ENCODE peak calls at places on chromosome 12, in six cellular contexts. K is Karpas-422, V is GM23248, Q is left ventricle myocardium inferior, C is astrocyte, F is HL-60. M is an unnamed sample.
A peak's percentile ranks its signal among the peaks of the same experiment; 100 is the strongest.

GRCh38 chr12:46664771-46665287 is 161.0 kb downstream of the SLC38A4 start:
- DNase-seq in K (no peak), V (peak; percentile 93), Q (no peak), C (peak; percentile 89), F (no peak), M (no peak)

GRCh38 chr12:96886998-96887677 is 19.9 kb upstream of the NEDD1 start:
- DNase-seq in K (no peak), V (no peak), Q (no peak), C (peak; percentile 87), F (no peak), M (no peak)

GRCh38 chr12:8912910-8913309 is 1.4 kb upstream of the PHC1 start:
- DNase-seq in K (peak; percentile 67), V (peak; percentile 22), Q (no peak), C (no peak), F (no peak), M (no peak)

GRCh38 chr12:47867496-47867941 is 37.3 kb downstream of the VDR start:
- DNase-seq in K (no peak), V (peak; percentile 94), Q (no peak), C (peak; percentile 84), F (no peak), M (peak; percentile 45)

GRCh38 chr12:54060975-54061778 is 7.5 kb downstream of the HOXC4 start:
- DNase-seq in K (no peak), V (peak; percentile 56), Q (no peak), C (no peak), F (no peak), M (no peak)

GRCh38 chr12:41893491-41893890 is 251.2 kb downstream of the GXYLT1 start:
- DNase-seq in K (no peak), V (no peak), Q (no peak), C (no peak), F (no peak), M (no peak)

GRCh38 chr12:120720234-120720968 is 5.2 kb upstream of the ACADS start:
- DNase-seq in K (no peak), V (peak; percentile 93), Q (no peak), C (peak; percentile 60), F (no peak), M (peak; percentile 47)

GRCh38 chr12:122908915-122909314 is 13.0 kb upstream of the VPS37B start:
- DNase-seq in K (no peak), V (no peak), Q (no peak), C (no peak), F (no peak), M (no peak)

GRCh38 chr12:84502907-84503787 is 409.5 kb downstream of the SLC6A15 start:
- DNase-seq in K (peak; percentile 81), V (peak; percentile 81), Q (no peak), C (peak; percentile 16), F (peak; percentile 7), M (peak; percentile 52)

GRCh38 chr12:29516431-29516875 is 19.0 kb upstream of the OVCH1 start:
- DNase-seq in K (no peak), V (peak; percentile 45), Q (no peak), C (peak; percentile 83), F (no peak), M (no peak)

GRCh38 chr12:6923003-6923732 is 4.6 kb upstream of the ATN1 start:
- DNase-seq in K (peak; percentile 73), V (no peak), Q (no peak), C (no peak), F (no peak), M (peak; percentile 41)

GRCh38 chr12:54012631-54013398 is 4.0 kb downstream of the HOXC8 start:
- DNase-seq in K (no peak), V (no peak), Q (no peak), C (no peak), F (no peak), M (no peak)

GRCh38 chr12:9134981-9135628 is 19.4 kb upstream of the A2M start:
- DNase-seq in K (peak; percentile 73), V (no peak), Q (no peak), C (no peak), F (no peak), M (no peak)

GRCh38 chr12:56124133-56124532 is 3.9 kb upstream of the ESYT1 start:
- DNase-seq in K (no peak), V (no peak), Q (no peak), C (no peak), F (no peak), M (no peak)

GRCh38 chr12:48977290-48978281 is 536 bp upstream of the WNT1 start:
- DNase-seq in K (peak; percentile 90), V (peak; percentile 82), Q (no peak), C (peak; percentile 46), F (no peak), M (peak; percentile 76)

GRCh38 chr12:112303004-112303403 is 79.2 kb downstream of the HECTD4 start:
- DNase-seq in K (no peak), V (peak; percentile 71), Q (no peak), C (peak; percentile 84), F (no peak), M (no peak)

GRCh38 chr12:52789637-52790426 is 6.1 kb downstream of the KRT3 start:
- DNase-seq in K (no peak), V (peak; percentile 28), Q (no peak), C (no peak), F (no peak), M (no peak)

GRCh38 chr12:110937104-110937641 is 16.8 kb upstream of the MYL2 start:
- DNase-seq in K (peak; percentile 77), V (peak; percentile 66), Q (peak; percentile 46), C (no peak), F (peak; percentile 16), M (peak; percentile 46)

GRCh38 chr12:1768585-1768984 is 51.8 kb upstream of the LRTM2 start:
- DNase-seq in K (no peak), V (no peak), Q (no peak), C (no peak), F (no peak), M (no peak)

GRCh38 chr12:1769809-1770494 is 50.4 kb upstream of the LRTM2 start:
- DNase-seq in K (no peak), V (no peak), Q (no peak), C (no peak), F (no peak), M (no peak)

GRCh38 chr12:1766110-1766509 is 54.3 kb upstream of the LRTM2 start:
- DNase-seq in K (no peak), V (no peak), Q (no peak), C (no peak), F (no peak), M (no peak)

GRCh38 chr12:1761857-1762256 is 58.5 kb upstream of the LRTM2 start:
- DNase-seq in K (no peak), V (no peak), Q (no peak), C (no peak), F (no peak), M (no peak)

GRCh38 chr12:1767407-1768090 is 52.8 kb upstream of the LRTM2 start:
- DNase-seq in K (no peak), V (no peak), Q (no peak), C (no peak), F (no peak), M (no peak)
- H3K27ac ChIP-seq in K (no peak overlapping the region), V (no peak overlapping the region), Q (no peak overlapping the region), C (no peak overlapping the region), F (no peak overlapping the region), M (no peak overlapping the region)

DNA sequence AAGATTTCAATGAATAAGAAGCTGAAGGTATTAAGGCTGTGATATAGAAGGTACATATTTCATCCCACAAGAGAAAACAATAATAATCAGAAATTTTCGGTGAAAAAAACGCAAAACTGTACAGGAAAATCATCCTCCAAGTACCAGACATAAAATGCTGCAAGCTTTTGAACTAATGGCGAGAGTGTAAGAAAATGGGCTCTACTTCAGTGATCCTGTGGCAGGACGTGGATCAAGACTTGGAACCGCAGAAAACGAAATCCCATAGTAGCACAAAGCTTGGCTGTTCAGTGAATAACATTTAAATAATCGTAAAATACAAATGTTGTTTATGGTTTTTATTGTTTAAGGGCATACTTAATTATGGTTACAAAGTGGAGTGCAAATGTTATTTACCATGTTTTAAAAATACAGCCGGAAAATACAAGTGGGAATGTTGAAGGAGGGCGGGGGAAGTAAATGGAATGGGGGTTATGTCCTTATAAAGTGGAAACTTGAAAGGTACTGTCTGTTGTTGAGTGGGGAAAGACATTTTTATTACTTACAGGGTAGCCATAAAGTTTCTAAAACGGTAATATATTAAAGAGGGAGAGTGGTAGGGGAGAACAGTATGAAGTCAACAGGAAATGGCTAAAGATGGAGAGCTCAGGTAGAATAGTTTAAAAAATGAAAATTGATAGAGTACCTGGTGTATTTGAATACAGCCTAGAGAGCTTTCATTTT is 1.1 kb downstream of the SMIM10L1 start:
- DNase-seq in K (no peak), V (peak; percentile 56), Q (no peak), C (peak; percentile 27), F (no peak), M (no peak)
- H3K4me3 ChIP-seq in K (peak overlapping the region; percentile 89), V (peak overlapping the region; percentile 88), Q (peak overlapping the region; percentile 92), C (peak overlapping the region; percentile 90), F (peak overlapping the region; percentile 61), M (peak overlapping the region; percentile 68)

GRCh38 chr12:79929065-79929464 is 5.8 kb downstream of the PPP1R12A start:
- DNase-seq in K (no peak), V (no peak), Q (no peak), C (no peak), F (no peak), M (no peak)

GRCh38 chr12:79925492-79925891 is 9.4 kb downstream of the PPP1R12A start:
- DNase-seq in K (no peak), V (no peak), Q (no peak), C (no peak), F (no peak), M (no peak)

GRCh38 chr12:79927772-79928474 is 7.0 kb downstream of the PPP1R12A start:
- DNase-seq in K (peak; percentile 48), V (peak; percentile 55), Q (no peak), C (peak; percentile 57), F (peak; percentile 52), M (no peak)

GRCh38 chr12:79921786-79922185 is 13.1 kb downstream of the PPP1R12A start:
- DNase-seq in K (no peak), V (no peak), Q (no peak), C (no peak), F (no peak), M (no peak)

DNA sequence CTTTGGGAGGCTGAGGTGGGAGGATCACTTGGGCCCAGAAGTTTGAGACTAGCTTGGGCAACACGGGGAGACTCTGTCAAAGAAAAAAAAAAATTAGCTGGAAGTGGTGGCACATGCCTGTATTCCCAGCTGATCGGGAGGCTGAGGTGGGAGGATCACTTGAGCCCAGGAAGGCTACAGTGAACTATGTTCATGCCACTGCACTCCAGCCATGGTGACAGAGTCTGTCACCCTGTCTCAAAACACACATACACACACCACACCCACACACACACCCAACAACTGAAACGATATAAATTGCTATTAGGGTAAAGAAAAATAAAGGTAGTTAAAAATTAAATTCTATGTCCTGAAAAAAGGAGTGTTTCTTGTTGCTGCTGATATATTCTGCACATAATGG is 7.9 kb downstream of the PPP1R12A start:
- DNase-seq in K (no peak), V (no peak), Q (no peak), C (no peak), F (no peak), M (no peak)
- H3K27ac ChIP-seq in K (no peak overlapping the region), V (peak overlapping the region; percentile 54), Q (no peak overlapping the region), C (no peak overlapping the region), F (peak overlapping the region; percentile 57), M (no peak overlapping the region)

DNA sequence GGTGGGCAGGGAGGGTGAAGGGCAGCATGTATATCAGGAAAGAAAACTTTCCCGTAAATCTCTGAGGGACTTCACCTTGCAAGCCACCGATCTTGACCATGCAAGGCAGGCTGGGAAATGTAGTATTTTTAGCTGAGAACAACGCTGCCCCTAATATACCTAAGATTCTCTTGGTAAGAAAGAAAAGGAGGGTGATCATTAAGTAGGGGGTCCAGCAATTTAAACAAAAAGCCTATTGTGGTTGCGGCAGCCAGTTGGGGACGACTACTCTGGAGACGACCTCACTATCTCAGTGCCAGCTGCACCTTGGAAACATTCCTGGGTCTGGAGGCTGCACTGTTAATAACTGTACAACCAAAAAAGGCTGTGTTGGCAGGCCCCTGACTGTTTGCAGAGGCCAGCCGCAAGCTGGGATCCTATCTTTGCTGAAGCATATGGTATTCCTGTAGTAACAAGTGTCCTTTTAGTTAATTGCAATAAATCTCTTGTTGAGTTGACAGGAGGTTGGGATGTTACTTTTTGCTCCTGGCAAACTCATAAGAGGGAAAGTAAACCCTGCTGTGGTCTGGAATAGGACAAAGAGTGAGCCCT is 6.4 kb downstream of the APOLD1 start:
- DNase-seq in K (no peak), V (peak; percentile 48), Q (peak; percentile 23), C (peak; percentile 59), F (no peak), M (peak; percentile 70)
- H3K4me3 ChIP-seq in K (no peak overlapping the region), V (peak overlapping the region; percentile 31), Q (peak overlapping the region; percentile 51), C (no peak overlapping the region), F (no peak overlapping the region), M (peak overlapping the region; percentile 13)

M was measured in right cardiac atrium.